ENCODE peak calls at places on chromosomes 11 and 22, in five cellular contexts. K is lung, P is AG04449, Q is fibroblast of mammary gland, J is RWPE1. I is an unnamed sample.

GRCh38 chr11:112195906-112196305 is 20.6 kb downstream of the BCO2 start:
- DNase-seq in J (peak; percentile 79), K (no peak), P (no peak), Q (peak; percentile 12), I (no peak)

GRCh38 chr11:124869856-124870387 is 4.7 kb downstream of the ROBO3 start:
- DNase-seq in J (no peak), Q (no peak), K (no peak), P (no peak), I (no peak)

GRCh38 chr11:13030857-13031256 is 21.7 kb downstream of the RASSF10 start:
- DNase-seq in K (peak; percentile 64), P (no peak), Q (no peak), J (no peak), I (no peak)

GRCh38 chr11:45899448-45900174 is 7.5 kb downstream of the FREY1 start:
- DNase-seq in K (peak; percentile 82), J (peak; percentile 87), P (peak; percentile 16), Q (peak; percentile 84), I (peak; percentile 86)

GRCh38 chr11:65588199-65589054 is 7.2 kb downstream of the KCNK7 start:
- DNase-seq in K (no peak), J (no peak), Q (peak; percentile 48), P (no peak), I (peak; percentile 93)

GRCh38 chr11:4983851-4984250 is 10.8 kb upstream of the OR51L1 start:
- DNase-seq in J (no peak), P (no peak), K (no peak), Q (no peak), I (no peak)

GRCh38 chr11:108131993-108132392 is 10.6 kb downstream of the ACAT1 start:
- DNase-seq in J (no peak), P (no peak), Q (peak; percentile 15), K (no peak), I (no peak)

GRCh38 chr11:65718964-65719492 is 1.6 kb downstream of the RNASEH2C start:
- DNase-seq in P (no peak), Q (peak; percentile 51), K (no peak), J (no peak), I (no peak)

GRCh38 chr22:49026476-49027121 is 801.1 kb downstream of the BRD1 start:
- DNase-seq in Q (no peak), P (no peak), K (no peak), J (no peak), I (peak; percentile 10)

GRCh38 chr11:66744485-66745355 is 15.7 kb upstream of the SPTBN2 start:
- DNase-seq in P (no peak), J (peak; percentile 89), Q (peak; percentile 41), K (peak; percentile 85), I (peak; percentile 86)

GRCh38 chr11:29518389-29519174 is 498.2 kb downstream of the KCNA4 start:
- DNase-seq in P (no peak), K (no peak), J (no peak), Q (no peak), I (no peak)

GRCh38 chr11:111206472-111206871 is 39.1 kb upstream of the POU2AF2 start:
- DNase-seq in P (peak; percentile 38), Q (peak; percentile 62), K (no peak), J (peak; percentile 30), I (no peak)

GRCh38 chr11:134668796-134669195 is 256.8 kb upstream of the B3GAT1 start:
- DNase-seq in Q (no peak), J (no peak), K (peak; percentile 20), P (no peak), I (no peak)

GRCh38 chr11:70071996-70072395 is 6.1 kb upstream of the ANO1 start:
- DNase-seq in P (no peak), J (no peak), K (no peak), Q (no peak), I (no peak)

GRCh38 chr11:12587333-12587997 is 86.8 kb upstream of the TEAD1 start:
- DNase-seq in P (no peak), J (peak; percentile 30), K (no peak), Q (peak; percentile 49), I (no peak)

GRCh38 chr11:70243912-70244652 is 26.4 kb upstream of the PPFIA1 start:
- DNase-seq in P (no peak), K (no peak), J (peak; percentile 78), Q (peak; percentile 60), I (no peak)

GRCh38 chr22:48209473-48210271 is 1447.2 kb downstream of the TBC1D22A start:
- DNase-seq in P (no peak), J (no peak), Q (no peak), K (peak; percentile 26), I (no peak)

DNA sequence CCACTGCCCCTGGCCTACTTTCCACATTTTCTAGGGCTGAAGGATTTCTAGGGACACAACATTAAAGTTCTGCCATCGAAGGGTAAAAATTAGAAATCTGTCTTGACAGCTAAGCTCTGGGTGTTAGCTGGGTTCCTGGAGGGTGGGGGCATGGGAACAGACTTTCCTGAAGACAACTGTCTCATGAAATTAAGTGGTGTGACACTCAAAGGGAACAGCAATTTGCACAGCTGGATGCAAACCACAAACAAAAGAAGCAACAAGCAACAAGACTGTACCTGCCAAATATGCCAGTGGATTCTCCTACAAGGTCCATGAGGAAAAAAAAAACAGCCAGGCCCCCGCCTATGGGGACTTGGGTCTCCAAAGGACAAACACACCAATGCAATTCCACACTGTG is 32.5 kb downstream of the WT1 start:
- DNase-seq in P (no peak), K (no peak), J (no peak), Q (no peak), I (no peak)
- TF ChIP-seq CTCF in P (no peak), K (no peak), J (no peak), Q (no peak), I (no peak)

DNA sequence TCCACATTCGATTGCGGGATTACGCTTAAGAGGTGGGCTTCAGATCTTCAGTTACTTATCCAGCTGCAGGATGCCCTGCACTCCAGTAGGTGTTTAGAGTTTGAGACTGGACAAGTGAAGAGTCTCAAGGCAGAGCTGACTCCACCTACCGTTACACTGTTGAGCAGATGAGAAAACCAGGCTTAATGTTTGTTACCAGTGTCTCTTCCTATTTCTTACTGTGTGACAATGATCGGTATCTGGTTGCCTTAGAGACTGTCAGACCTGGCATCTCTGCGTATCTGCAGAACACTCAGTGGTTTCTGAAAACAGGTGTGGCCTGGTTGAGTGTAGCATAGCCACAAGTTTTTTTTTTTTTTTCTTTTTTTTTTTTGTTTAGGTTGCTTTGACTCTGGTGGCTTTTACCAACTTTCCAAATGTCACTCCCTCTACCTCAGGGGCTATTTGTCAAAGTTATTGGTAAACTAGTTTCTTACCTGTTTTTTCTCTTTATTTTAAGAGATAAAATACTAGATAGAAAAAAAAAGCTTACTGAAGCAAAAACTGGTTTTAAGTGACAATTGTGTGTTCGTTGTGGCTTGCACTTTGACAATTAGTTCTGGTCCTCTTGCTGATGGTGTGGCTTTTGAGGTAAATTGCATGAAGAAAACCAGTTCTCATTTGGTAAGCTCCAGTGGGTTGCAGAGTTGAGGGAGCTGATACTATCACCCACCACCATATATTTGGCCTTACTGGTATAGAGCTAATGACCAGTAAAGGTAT is 284.8 kb downstream of the ETS1 start:
- DNase-seq in Q (no peak), K (no peak), P (no peak), J (no peak), I (peak; percentile 80)
- TF ChIP-seq CTCF in Q (no peak), K (no peak), P (no peak), J (no peak), I (peak; percentile 14)

GRCh38 chr22:31488988-31489617 is 539 bp downstream of the EIF4ENIF1 start:
- DNase-seq in Q (no peak), J (no peak), P (no peak), K (peak; percentile 29), I (peak; percentile 53)

GRCh38 chr22:31492151-31492550 is 2.5 kb upstream of the EIF4ENIF1 start:
- DNase-seq in K (no peak), Q (no peak), J (no peak), P (no peak), I (no peak)

GRCh38 chr22:31491218-31491962 is 1.7 kb upstream of the EIF4ENIF1 start:
- DNase-seq in J (no peak), Q (no peak), P (no peak), K (no peak), I (no peak)

GRCh38 chr22:31489632-31490495 is at the start of gene EIF4ENIF1:
- DNase-seq in J (peak; percentile 75), Q (peak; percentile 72), P (no peak), K (peak; percentile 89), I (peak; percentile 83)

DNA sequence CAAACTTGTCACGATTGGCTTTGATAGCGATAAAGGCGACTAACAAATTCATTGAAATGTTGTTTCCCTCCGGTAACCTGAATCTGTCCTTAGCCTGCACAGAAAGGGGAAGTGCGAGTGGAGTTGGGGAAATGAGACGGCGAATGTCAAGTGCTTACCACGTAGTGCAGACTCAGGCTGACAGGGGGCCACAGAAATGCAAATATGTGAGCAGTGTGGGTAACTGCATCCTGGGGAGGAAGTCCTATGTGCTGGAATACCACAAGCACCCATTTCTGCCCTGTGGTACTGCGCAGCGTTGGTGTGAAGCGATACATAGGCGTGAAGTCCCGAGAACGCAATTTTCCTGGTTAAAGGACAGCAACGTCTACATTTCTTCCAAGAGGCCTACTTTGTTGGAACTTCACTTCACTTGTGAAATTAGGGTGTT is 869 bp upstream of the EIF4ENIF1 start:
- DNase-seq in J (peak; percentile 33), P (no peak), Q (peak; percentile 72), K (peak; percentile 69), I (peak; percentile 72)
- TF ChIP-seq CTCF in J (no peak), P (peak; percentile 19), Q (no peak), K (no peak), I (peak; percentile 22)

DNA sequence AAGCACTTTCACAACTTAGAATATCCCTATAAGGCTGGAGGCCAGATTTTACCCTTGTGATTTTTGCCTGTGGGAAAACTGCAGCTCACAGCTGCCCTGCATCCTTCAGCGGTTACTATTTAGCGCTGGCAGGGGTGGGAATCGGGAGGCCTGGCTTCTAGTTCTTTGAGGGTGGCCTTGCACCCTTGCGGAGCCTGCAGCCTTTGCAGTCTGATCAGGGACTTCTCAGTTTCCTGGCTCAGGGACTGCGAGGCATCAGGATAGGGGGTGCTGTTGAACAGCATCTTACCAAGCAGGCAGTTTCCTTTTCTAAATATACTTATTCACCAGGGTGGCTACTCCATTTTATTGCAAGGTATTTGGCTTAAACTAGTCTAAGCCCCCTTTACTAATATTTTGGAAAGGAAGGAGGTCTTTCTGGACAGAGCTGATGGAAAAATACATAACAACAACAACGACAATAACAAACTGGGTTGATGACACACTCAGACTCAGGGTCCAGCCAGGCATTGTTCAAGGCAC is 2.9 kb upstream of the APOA1 start:
- DNase-seq in K (no peak), J (no peak), Q (peak; percentile 29), P (no peak), I (no peak)
- TF ChIP-seq CTCF in K (no peak), J (no peak), Q (peak; percentile 25), P (peak; percentile 24), I (no peak)

DNA sequence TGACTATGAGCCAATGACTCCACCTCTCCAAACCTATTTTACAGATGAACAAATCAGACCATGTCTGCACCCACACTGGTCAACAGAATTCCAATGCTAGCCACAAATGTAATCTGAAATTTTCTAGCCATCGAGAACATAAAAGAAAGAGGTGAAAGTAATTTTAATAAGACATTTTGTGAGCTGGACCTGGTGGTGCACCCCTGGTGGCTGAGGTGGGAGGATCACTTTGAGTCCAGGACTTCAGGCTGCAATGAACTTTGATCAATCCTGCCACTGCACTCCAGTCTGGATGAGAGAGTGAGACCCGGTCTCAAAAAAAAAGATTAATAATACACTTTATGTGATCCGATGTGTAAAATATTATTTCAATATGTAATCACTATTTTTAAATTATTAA is 9.4 kb upstream of the RNF185 start:
- DNase-seq in P (no peak), K (no peak), Q (no peak), J (no peak), I (no peak)
- TF ChIP-seq CTCF in P (peak; percentile 55), K (no peak), Q (peak; percentile 35), J (no peak), I (no peak)

GRCh38 chr11:19938051-19938856 is 222.0 kb downstream of the DBX1 start:
- DNase-seq in K (no peak), P (no peak), J (peak; percentile 64), Q (peak; percentile 65), I (peak; percentile 63)
- TF ChIP-seq CTCF in K (peak; percentile 33), P (peak; percentile 65), J (peak; percentile 76), Q (peak; percentile 84), I (peak; percentile 74)

GRCh38 chr22:19842386-19843106 is 12.1 kb downstream of the GNB1L start:
- DNase-seq in J (no peak), K (no peak), Q (no peak), P (no peak), I (no peak)
- TF ChIP-seq CTCF in J (no peak), K (no peak), Q (no peak), P (no peak), I (no peak)